ENCODE peak calls at places on chromosomes 11 and 22, in seven cellular contexts. B, N, Y, C, U, O and F are unnamed samples.

GRCh38 chr22:19962246-19962908 is 20.8 kb upstream of the TXNRD2 start:
- DNase-seq in O (peak), Y (peak), B (peak), U (peak), C (peak), N (no peak), F (peak)

GRCh38 chr11:66880484-66881211 is 23.8 kb downstream of the LRFN4 start:
- DNase-seq in O (no peak), U (no peak), B (no peak), C (no peak), N (no peak), Y (peak), F (no peak)

GRCh38 chr11:17547051-17547577 is at the start of gene OTOG:
- DNase-seq in B (no peak), Y (no peak), C (no peak), N (no peak), O (peak), U (no peak), F (no peak)

GRCh38 chr11:109939176-109939810 is 153.9 kb upstream of the ZC3H12C start:
- DNase-seq in Y (peak), N (peak), O (peak), B (peak), U (no peak), C (peak), F (peak)

GRCh38 chr11:122871302-122871701 is 11.3 kb upstream of the JHY start:
- DNase-seq in B (no peak), O (no peak), N (no peak), U (no peak), C (no peak), Y (no peak), F (no peak)

GRCh38 chr11:65891180-65892136 is 985 bp downstream of the CCDC85B start:
- DNase-seq in C (peak), N (no peak), U (peak), O (peak), B (no peak), Y (no peak), F (no peak)

GRCh38 chr11:8963569-8964323 is 496 bp downstream of the TMEM9B start:
- DNase-seq in Y (no peak), N (no peak), B (peak), U (peak), O (peak), C (peak), F (no peak)

GRCh38 chr11:115446214-115446613 is 58.0 kb downstream of the CADM1 start:
- DNase-seq in B (no peak), U (no peak), N (no peak), O (no peak), Y (no peak), C (no peak), F (no peak)

GRCh38 chr11:33268945-33269567 is 11.9 kb downstream of the HIPK3 start:
- DNase-seq in O (no peak), C (no peak), U (no peak), N (no peak), Y (no peak), B (no peak), F (peak)

GRCh38 chr11:26792956-26793355 is 71.1 kb upstream of the SLC5A12 start:
- DNase-seq in U (no peak), Y (no peak), B (no peak), N (no peak), O (no peak), C (no peak), F (peak)

GRCh38 chr11:85776951-85777602 is 33.9 kb downstream of the SYTL2 start:
- DNase-seq in Y (peak), U (no peak), B (no peak), N (no peak), O (no peak), C (no peak), F (no peak)

GRCh38 chr11:8011981-8012444 is 24.9 kb downstream of the EIF3F start:
- DNase-seq in Y (peak), U (no peak), B (peak), O (no peak), N (no peak), C (no peak), F (peak)

GRCh38 chr11:86459682-86460460 is 85.2 kb downstream of the CCDC81 start:
- DNase-seq in O (peak), C (peak), U (no peak), B (peak), N (peak), Y (peak), F (peak)

GRCh38 chr11:118342503-118343161 is at the start of gene CD3D:
- DNase-seq in B (no peak), U (no peak), C (no peak), O (peak), Y (no peak), N (no peak), F (no peak)

GRCh38 chr11:67599149-67599548 is 7.6 kb upstream of the NDUFV1 start:
- DNase-seq in U (no peak), O (no peak), B (no peak), N (no peak), Y (no peak), C (no peak), F (no peak)

GRCh38 chr11:106495046-106495445 is 417.6 kb downstream of the AASDHPPT start:
- DNase-seq in U (no peak), B (peak), Y (peak), N (no peak), O (no peak), C (peak), F (peak)

GRCh38 chr22:31957970-31958594 is 13.7 kb downstream of the YWHAH start:
- DNase-seq in C (no peak), U (no peak), N (no peak), O (no peak), Y (no peak), B (no peak), F (no peak)

GRCh38 chr11:121634889-121635288 is 182.1 kb upstream of the SORL1-AS1 start:
- DNase-seq in C (no peak), U (no peak), B (no peak), Y (peak), O (peak), N (peak), F (peak)
- H3K4me3 ChIP-seq in C (no peak), U (no peak), B (no peak), Y (no peak), O (no peak), N (no peak), F (no peak)

GRCh38 chr22:37571258-37571991 is 8.5 kb downstream of the LGALS2 start:
- DNase-seq in B (peak), C (peak), Y (peak), O (no peak), N (no peak), U (no peak), F (no peak)
- TF ChIP-seq CTCF in B (no peak), C (no peak), Y (peak), O (peak), N (peak), U (no peak), F (no peak)

DNA sequence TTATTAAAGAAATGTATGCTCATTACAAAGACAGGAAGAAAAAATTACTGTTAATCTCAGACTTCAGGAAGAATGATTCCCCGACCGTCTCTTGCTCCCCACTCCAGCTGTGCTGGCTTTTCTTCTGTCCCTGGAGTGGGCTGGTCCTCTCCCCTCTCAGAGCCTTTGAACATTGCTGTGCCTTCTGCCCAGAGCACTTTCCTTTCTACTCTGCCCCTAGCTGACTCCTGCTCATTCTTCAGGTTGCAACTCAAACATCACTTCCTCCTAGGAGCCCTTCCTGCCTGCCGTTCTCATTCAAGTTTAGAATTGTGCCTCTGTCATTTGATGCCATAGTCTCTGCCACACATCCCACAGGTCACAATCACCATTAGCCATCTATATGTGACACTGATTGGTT is 329.5 kb downstream of the MIAT start:
- DNase-seq in B (no peak), N (no peak), U (no peak), Y (no peak), C (no peak), O (no peak), F (no peak)
- H3K4me3 ChIP-seq in B (no peak), N (no peak), U (no peak), Y (no peak), C (no peak), O (no peak), F (no peak)

GRCh38 chr22:22103078-22103593 is 120.5 kb upstream of the TOP3B start:
- DNase-seq in O (peak), C (peak), N (no peak), Y (no peak), B (no peak), U (no peak), F (no peak)
- TF ChIP-seq CTCF in O (peak), C (no peak), N (peak), Y (peak), B (no peak), U (no peak), F (peak)

GRCh38 chr11:63873381-63873780 is 34.5 kb downstream of the MARK2 start:
- DNase-seq in B (no peak), N (no peak), C (no peak), U (no peak), Y (no peak), O (no peak), F (no peak)

GRCh38 chr11:63874511-63874910 is 35.6 kb downstream of the MARK2 start:
- DNase-seq in U (no peak), Y (no peak), C (no peak), O (no peak), B (peak), N (no peak), F (no peak)

GRCh38 chr11:63872833-63873201 is 33.9 kb downstream of the MARK2 start:
- DNase-seq in O (no peak), C (no peak), U (no peak), N (no peak), B (no peak), Y (no peak), F (no peak)

GRCh38 chr11:63870351-63871197 is 31.7 kb downstream of the MARK2 start:
- DNase-seq in Y (no peak), C (no peak), U (no peak), N (no peak), B (no peak), O (no peak), F (peak)

DNA sequence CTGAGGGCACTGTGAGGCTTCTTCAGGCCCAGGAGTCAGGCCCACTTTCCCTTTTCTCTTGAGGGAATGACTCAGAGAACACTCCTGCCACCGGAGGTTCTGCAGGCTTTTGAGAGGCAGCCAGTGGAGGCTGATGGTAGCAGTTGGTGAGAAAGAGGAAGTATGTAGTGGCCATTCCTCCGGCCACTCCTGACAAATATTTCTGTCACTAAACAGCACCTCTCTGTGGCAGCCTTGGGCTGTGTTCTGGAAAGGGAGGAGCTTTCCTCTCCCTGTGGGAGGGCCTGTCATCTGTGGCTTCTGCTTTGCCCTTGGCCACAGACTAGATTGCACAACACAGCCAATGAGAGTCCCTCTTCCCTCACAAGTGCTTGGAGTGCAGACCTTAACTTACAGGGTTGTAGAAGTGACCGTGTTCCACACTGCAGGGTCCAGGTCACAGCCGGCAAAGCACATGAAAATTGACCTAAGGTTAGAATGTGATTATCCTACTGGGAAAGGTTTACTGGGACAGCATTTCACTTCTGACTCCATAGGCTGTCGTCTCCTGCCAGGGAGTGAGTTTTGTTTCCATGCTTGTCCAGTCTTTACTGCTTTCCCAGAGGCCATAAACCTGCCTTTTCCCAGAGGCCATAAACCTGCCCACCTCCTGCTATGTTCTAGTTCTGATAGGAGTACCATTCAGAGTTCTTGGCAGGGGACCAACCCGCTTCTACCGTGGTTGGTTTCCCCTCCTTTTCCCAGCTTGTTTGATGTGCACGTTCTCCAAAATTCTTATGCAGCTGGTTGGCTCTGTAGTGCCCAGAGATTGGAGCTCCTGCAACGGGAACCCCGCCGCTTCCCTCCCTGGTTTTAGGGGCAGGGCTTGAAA is 33.3 kb downstream of the MARK2 start:
- DNase-seq in N (peak), B (peak), U (no peak), C (peak), Y (peak), O (peak), F (peak)
- H3K4me3 ChIP-seq in N (no peak), B (no peak), U (no peak), C (peak), Y (no peak), O (no peak), F (no peak)

GRCh38 chr11:120660024-120660565 is 148.5 kb downstream of the GRIK4 start:
- DNase-seq in C (peak), Y (peak), N (peak), U (no peak), O (peak), B (peak), F (no peak)
- TF ChIP-seq CTCF in C (peak), Y (peak), N (peak), U (no peak), O (peak), B (peak), F (peak)

GRCh38 chr11:46759196-46759595 is 40.2 kb downstream of the F2 start:
- DNase-seq in B (no peak), O (no peak), U (no peak), Y (no peak), N (no peak), C (no peak), F (no peak)
- H3K4me3 ChIP-seq in B (no peak), O (no peak), U (no peak), Y (no peak), N (no peak), C (no peak), F (no peak)

DNA sequence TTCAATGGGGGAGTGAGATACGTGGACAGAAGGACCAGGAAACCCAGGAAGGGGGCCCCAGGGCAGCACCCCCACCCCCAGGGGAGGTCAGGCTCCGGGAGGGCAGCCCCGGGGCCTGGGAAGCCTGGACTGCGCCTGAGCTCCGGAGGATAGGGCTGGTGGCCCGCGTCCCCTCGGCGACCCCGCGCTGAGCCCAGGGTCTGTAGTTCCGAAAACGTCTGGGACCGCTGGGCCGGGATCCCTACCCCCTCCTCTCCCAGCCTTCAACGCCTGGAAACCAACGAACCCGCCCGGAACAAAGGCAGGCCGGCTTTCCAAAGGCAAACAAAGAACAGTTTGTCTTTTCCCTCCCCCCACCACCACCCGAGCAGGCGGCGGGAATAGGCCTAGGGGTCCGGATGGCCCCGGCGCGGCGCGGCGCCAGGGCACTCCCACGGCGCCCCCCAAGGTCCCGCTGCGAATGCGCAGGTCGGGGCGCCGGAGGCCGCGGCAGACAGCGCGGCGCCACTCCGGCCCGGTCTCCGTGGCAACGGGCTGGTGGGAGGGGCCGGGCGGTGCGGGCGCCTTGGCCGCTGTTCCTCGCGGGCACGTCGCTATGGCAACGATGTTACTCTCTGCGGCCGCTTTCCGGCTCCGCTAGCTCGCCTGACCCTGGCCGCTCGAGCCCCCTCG is 58.5 kb downstream of the IGLL1 start:
- DNase-seq in C (peak), B (peak), O (peak), N (peak), Y (peak), U (peak), F (peak)
- TF ChIP-seq CTCF in C (peak), B (no peak), O (peak), N (no peak), Y (no peak), U (no peak), F (no peak)